ENCODE peak calls at places on chromosome 18, in six cellular contexts. One of them, this sample, is unnamed.

GRCh38 chr18:55119434-55119833 is 160.2 kb upstream of the CCDC68 start:
- DNase-seq in spleen: no peak
- DNase-seq in GM10248: no peak
- DNase-seq in nephron progenitor cell: no peak
- DNase-seq in mesothelial cell of epicardium: no peak
- DNase-seq in NB4: no peak
- DNase-seq in this sample: no peak

GRCh38 chr18:80246656-80247402 is 485 bp downstream of the PARD6G start:
- DNase-seq in spleen: no peak
- DNase-seq in NB4: peak
- DNase-seq in GM10248: no peak
- DNase-seq in nephron progenitor cell: peak
- DNase-seq in mesothelial cell of epicardium: no peak
- DNase-seq in this sample: peak

GRCh38 chr18:5430131-5430530 is 113.7 kb downstream of the EPB41L3 start:
- DNase-seq in mesothelial cell of epicardium: no peak
- DNase-seq in NB4: no peak
- DNase-seq in spleen: no peak
- DNase-seq in nephron progenitor cell: no peak
- DNase-seq in GM10248: no peak
- DNase-seq in this sample: no peak

GRCh38 chr18:35376393-35376741 is 770 bp downstream of the ZNF396 start:
- DNase-seq in GM10248: peak
- DNase-seq in spleen: peak
- DNase-seq in nephron progenitor cell: peak
- DNase-seq in NB4: peak
- DNase-seq in mesothelial cell of epicardium: no peak
- DNase-seq in this sample: peak

GRCh38 chr18:55419132-55419938 is 168.7 kb downstream of the TCF4 start:
- DNase-seq in mesothelial cell of epicardium: no peak
- DNase-seq in GM10248: no peak
- DNase-seq in spleen: no peak
- DNase-seq in nephron progenitor cell: no peak
- DNase-seq in NB4: no peak
- DNase-seq in this sample: no peak

GRCh38 chr18:75530118-75530517 is 102.6 kb upstream of the SMIM21 start:
- DNase-seq in spleen: no peak
- DNase-seq in GM10248: no peak
- DNase-seq in mesothelial cell of epicardium: no peak
- DNase-seq in NB4: no peak
- DNase-seq in nephron progenitor cell: no peak
- DNase-seq in this sample: no peak

GRCh38 chr18:33195795-33196194 is 244.7 kb downstream of the CCDC178 start:
- DNase-seq in mesothelial cell of epicardium: no peak
- DNase-seq in GM10248: no peak
- DNase-seq in NB4: no peak
- DNase-seq in spleen: no peak
- DNase-seq in nephron progenitor cell: peak
- DNase-seq in this sample: no peak

GRCh38 chr18:45106331-45106774 is 425.7 kb downstream of the SETBP1 start:
- DNase-seq in mesothelial cell of epicardium: no peak
- DNase-seq in NB4: peak
- DNase-seq in spleen: no peak
- DNase-seq in GM10248: peak
- DNase-seq in nephron progenitor cell: no peak
- DNase-seq in this sample: peak

GRCh38 chr18:28903366-28903765 is 726.4 kb upstream of the CDH2 start:
- DNase-seq in mesothelial cell of epicardium: no peak
- DNase-seq in spleen: no peak
- DNase-seq in nephron progenitor cell: no peak
- DNase-seq in NB4: no peak
- DNase-seq in GM10248: no peak
- DNase-seq in this sample: no peak

GRCh38 chr18:79789091-79789891 is 8.4 kb upstream of the KCNG2 start:
- DNase-seq in mesothelial cell of epicardium: no peak
- DNase-seq in nephron progenitor cell: no peak
- DNase-seq in GM10248: no peak
- DNase-seq in NB4: no peak
- DNase-seq in spleen: peak
- DNase-seq in this sample: no peak

GRCh38 chr18:77124452-77124922 is 8.1 kb downstream of the MBP start:
- DNase-seq in GM10248: peak
- DNase-seq in NB4: peak
- DNase-seq in spleen: peak
- DNase-seq in mesothelial cell of epicardium: no peak
- DNase-seq in nephron progenitor cell: no peak
- DNase-seq in this sample: peak

GRCh38 chr18:46435031-46435430 is 222.0 kb downstream of the LOXHD1 start:
- DNase-seq in NB4: no peak
- DNase-seq in mesothelial cell of epicardium: no peak
- DNase-seq in GM10248: no peak
- DNase-seq in spleen: no peak
- DNase-seq in nephron progenitor cell: no peak
- DNase-seq in this sample: no peak

GRCh38 chr18:2978626-2979025 is 34.3 kb downstream of the LPIN2 start:
- DNase-seq in nephron progenitor cell: no peak
- DNase-seq in spleen: no peak
- DNase-seq in NB4: peak
- DNase-seq in mesothelial cell of epicardium: no peak
- DNase-seq in GM10248: no peak
- DNase-seq in this sample: no peak

GRCh38 chr18:43961713-43962112 is 684.4 kb upstream of the SYT4 start:
- DNase-seq in nephron progenitor cell: no peak
- DNase-seq in spleen: no peak
- DNase-seq in mesothelial cell of epicardium: no peak
- DNase-seq in NB4: no peak
- DNase-seq in GM10248: no peak
- DNase-seq in this sample: no peak

GRCh38 chr18:37403788-37404187 is 161.8 kb downstream of the CELF4 start:
- DNase-seq in spleen: no peak
- DNase-seq in GM10248: no peak
- DNase-seq in nephron progenitor cell: no peak
- DNase-seq in mesothelial cell of epicardium: no peak
- DNase-seq in NB4: no peak
- DNase-seq in this sample: no peak

GRCh38 chr18:65415167-65415566 is 335.6 kb upstream of the CDH7 start:
- DNase-seq in spleen: no peak
- DNase-seq in mesothelial cell of epicardium: no peak
- DNase-seq in GM10248: no peak
- DNase-seq in nephron progenitor cell: no peak
- DNase-seq in NB4: no peak
- DNase-seq in this sample: no peak

GRCh38 chr18:49025767-49026500 is 75.2 kb upstream of the SMAD7 start:
- DNase-seq in nephron progenitor cell: no peak
- DNase-seq in mesothelial cell of epicardium: no peak
- DNase-seq in GM10248: no peak
- DNase-seq in spleen: peak
- DNase-seq in NB4: no peak
- DNase-seq in this sample: no peak

GRCh38 chr18:44731866-44732555 is 51.3 kb downstream of the SETBP1 start:
- DNase-seq in nephron progenitor cell: no peak
- DNase-seq in GM10248: peak
- DNase-seq in NB4: no peak
- DNase-seq in mesothelial cell of epicardium: no peak
- DNase-seq in spleen: no peak
- DNase-seq in this sample: no peak

GRCh38 chr18:28581503-28582169 is 404.7 kb upstream of the CDH2 start:
- DNase-seq in NB4: no peak
- DNase-seq in GM10248: no peak
- DNase-seq in mesothelial cell of epicardium: no peak
- DNase-seq in nephron progenitor cell: peak
- DNase-seq in spleen: no peak
- DNase-seq in this sample: no peak

GRCh38 chr18:45974088-45974536 is 7.0 kb upstream of the EPG5 start:
- DNase-seq in nephron progenitor cell: peak
- DNase-seq in mesothelial cell of epicardium: no peak
- DNase-seq in spleen: no peak
- DNase-seq in NB4: peak
- DNase-seq in GM10248: peak
- DNase-seq in this sample: peak

GRCh38 chr18:63534615-63535014 is 7.6 kb upstream of the SERPINB12 start:
- DNase-seq in NB4: peak
- DNase-seq in nephron progenitor cell: no peak
- DNase-seq in mesothelial cell of epicardium: no peak
- DNase-seq in GM10248: no peak
- DNase-seq in spleen: no peak
- DNase-seq in this sample: no peak

GRCh38 chr18:61666876-61667590 is 225.8 kb downstream of the RNF152 start:
- DNase-seq in nephron progenitor cell: no peak
- DNase-seq in GM10248: no peak
- DNase-seq in spleen: no peak
- DNase-seq in NB4: no peak
- DNase-seq in mesothelial cell of epicardium: no peak
- DNase-seq in this sample: no peak

DNA sequence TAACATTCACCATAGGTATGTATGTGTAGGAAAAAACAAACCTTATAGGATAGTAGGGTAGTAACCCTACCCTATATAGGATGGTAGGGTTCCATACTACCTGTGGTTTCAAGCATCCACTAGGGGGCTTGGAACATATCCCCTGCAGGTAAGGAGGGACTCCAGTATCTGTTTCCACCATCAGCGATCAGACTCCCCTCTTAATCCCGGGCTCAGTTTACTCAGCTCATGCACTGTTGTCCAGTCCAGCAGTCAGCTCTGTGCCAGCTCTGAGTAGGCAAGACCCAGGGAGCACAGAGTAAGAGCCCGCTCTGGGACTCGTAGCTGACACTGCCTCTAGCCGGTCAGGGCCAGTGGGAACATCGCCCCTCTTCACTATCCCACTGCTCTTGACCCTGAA is 61.7 kb downstream of the MEX3C start:
- DNase-seq in NB4: peak
- DNase-seq in nephron progenitor cell: no peak
- DNase-seq in mesothelial cell of epicardium: no peak
- DNase-seq in spleen: no peak
- DNase-seq in GM10248: no peak
- DNase-seq in this sample: no peak
- TF ChIP-seq CTCF in NB4: peak
- TF ChIP-seq CTCF in nephron progenitor cell: peak
- TF ChIP-seq CTCF in mesothelial cell of epicardium: no peak
- TF ChIP-seq CTCF in spleen: peak
- TF ChIP-seq CTCF in GM10248: no peak
- TF ChIP-seq CTCF in this sample: peak

GRCh38 chr18:70166668-70167067 is 38.8 kb downstream of the RTTN start:
- DNase-seq in nephron progenitor cell: no peak
- DNase-seq in GM10248: no peak
- DNase-seq in NB4: no peak
- DNase-seq in spleen: no peak
- DNase-seq in mesothelial cell of epicardium: no peak
- DNase-seq in this sample: no peak

GRCh38 chr18:70169747-70170146 is 35.7 kb downstream of the RTTN start:
- DNase-seq in mesothelial cell of epicardium: no peak
- DNase-seq in spleen: no peak
- DNase-seq in GM10248: no peak
- DNase-seq in nephron progenitor cell: no peak
- DNase-seq in NB4: no peak
- DNase-seq in this sample: no peak

GRCh38 chr18:70176537-70176936 is 28.9 kb downstream of the RTTN start:
- DNase-seq in spleen: no peak
- DNase-seq in GM10248: no peak
- DNase-seq in nephron progenitor cell: no peak
- DNase-seq in mesothelial cell of epicardium: no peak
- DNase-seq in NB4: no peak
- DNase-seq in this sample: no peak

GRCh38 chr18:70175216-70175615 is 30.3 kb downstream of the RTTN start:
- DNase-seq in spleen: no peak
- DNase-seq in NB4: no peak
- DNase-seq in nephron progenitor cell: no peak
- DNase-seq in GM10248: no peak
- DNase-seq in mesothelial cell of epicardium: no peak
- DNase-seq in this sample: no peak

DNA sequence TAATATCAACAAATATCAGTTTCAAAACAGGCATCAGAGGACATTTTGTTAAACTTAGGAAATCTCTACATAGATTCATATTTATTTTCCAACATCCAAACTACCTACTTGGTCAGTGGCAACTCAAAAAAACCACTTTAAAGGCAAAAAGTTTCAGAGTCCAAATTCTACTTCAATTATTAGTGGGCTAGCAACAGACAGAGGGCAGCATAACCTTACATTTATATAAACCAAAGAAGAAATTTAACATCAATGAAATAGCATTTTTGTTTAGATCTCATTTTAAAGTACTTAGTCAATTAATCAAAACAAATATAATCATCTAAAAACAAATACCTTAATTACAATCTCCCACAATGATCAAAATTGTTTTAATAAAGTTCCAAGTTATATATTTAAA is 33.3 kb downstream of the RTTN start:
- DNase-seq in spleen: no peak
- DNase-seq in mesothelial cell of epicardium: no peak
- DNase-seq in nephron progenitor cell: no peak
- DNase-seq in NB4: no peak
- DNase-seq in GM10248: no peak
- DNase-seq in this sample: no peak
- TF ChIP-seq CTCF in spleen: no peak
- TF ChIP-seq CTCF in mesothelial cell of epicardium: no peak
- TF ChIP-seq CTCF in nephron progenitor cell: no peak
- TF ChIP-seq CTCF in NB4: no peak
- TF ChIP-seq CTCF in GM10248: peak
- TF ChIP-seq CTCF in this sample: peak

DNA sequence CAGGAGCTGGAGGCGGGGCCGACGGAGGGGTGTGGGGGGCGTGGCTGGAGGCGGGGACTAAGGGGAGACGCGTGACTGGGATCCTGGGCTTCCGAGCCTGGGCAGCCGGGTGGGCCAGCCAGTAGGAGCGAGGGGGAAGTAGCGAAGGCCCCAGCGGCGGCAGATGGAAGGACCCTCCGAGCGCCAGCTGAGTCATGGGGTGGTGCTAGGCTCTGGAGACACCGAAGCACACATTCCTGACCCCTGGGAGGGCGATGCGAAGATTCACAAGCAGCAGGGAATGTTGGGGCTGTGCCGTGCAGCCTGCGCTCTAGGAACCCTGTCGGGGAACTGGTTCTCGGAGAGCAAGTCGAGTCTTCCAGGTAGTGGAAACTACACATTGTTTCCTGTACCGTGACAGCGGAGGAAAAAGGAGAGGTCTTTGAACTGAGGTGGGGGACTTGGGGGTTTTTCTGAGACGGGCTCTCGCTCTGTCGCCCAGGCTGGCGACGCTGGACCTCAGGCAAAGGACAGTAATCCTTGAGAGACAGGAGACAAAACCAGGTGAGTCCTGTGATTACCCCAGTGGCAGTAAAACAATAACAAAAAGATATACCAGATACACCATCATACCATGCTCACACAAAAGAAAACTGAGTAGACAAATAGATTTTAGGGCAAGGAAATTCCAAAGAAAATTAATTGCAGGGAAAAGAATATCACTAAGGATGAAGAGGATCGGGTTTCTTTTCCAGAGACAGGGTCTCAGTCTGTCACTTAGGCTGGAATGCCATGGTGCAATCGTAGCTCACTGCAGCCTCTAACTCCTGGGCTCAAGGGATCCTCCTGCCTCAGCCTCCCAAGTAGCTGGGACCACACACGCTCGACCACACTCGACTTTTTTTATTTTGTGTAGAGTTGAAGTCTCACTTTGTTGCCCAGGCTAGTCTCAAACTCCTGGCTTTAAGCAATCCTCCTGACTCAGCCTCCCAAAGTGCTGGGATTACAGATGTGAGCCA is 828 bp upstream of the AFG3L2 start:
- DNase-seq in nephron progenitor cell: peak
- DNase-seq in GM10248: no peak
- DNase-seq in spleen: no peak
- DNase-seq in NB4: no peak
- DNase-seq in mesothelial cell of epicardium: no peak
- DNase-seq in this sample: no peak
- TF ChIP-seq CTCF in nephron progenitor cell: peak
- TF ChIP-seq CTCF in GM10248: no peak
- TF ChIP-seq CTCF in spleen: peak
- TF ChIP-seq CTCF in NB4: no peak
- TF ChIP-seq CTCF in mesothelial cell of epicardium: no peak
- TF ChIP-seq CTCF in this sample: no peak

GRCh38 chr18:47931707-47932103 is 1.2 kb upstream of the SMAD2 start:
- DNase-seq in mesothelial cell of epicardium: no peak
- DNase-seq in nephron progenitor cell: no peak
- DNase-seq in NB4: peak
- DNase-seq in spleen: peak
- DNase-seq in GM10248: no peak
- DNase-seq in this sample: no peak
- TF ChIP-seq CTCF in mesothelial cell of epicardium: no peak
- TF ChIP-seq CTCF in nephron progenitor cell: no peak
- TF ChIP-seq CTCF in NB4: peak
- TF ChIP-seq CTCF in spleen: no peak
- TF ChIP-seq CTCF in GM10248: peak
- TF ChIP-seq CTCF in this sample: peak